ENCODE peak calls at places on chromosome 1, in four cellular contexts. O is GM13976; F is fibroblast of pulmonary artery; A is CD8-positive, alpha-beta T cell. Q is an unnamed sample.

GRCh38 chr1:61056674-61057439 is 25.5 kb upstream of the NFIA start:
- DNase-seq in O (no peak), F (peak; percentile 69), A (no peak), Q (no peak)

GRCh38 chr1:19682257-19682656 is 17.6 kb downstream of the HTR6 start:
- DNase-seq in O (no peak), F (peak; percentile 80), A (no peak), Q (no peak)

GRCh38 chr1:208036918-208037567 is 126.1 kb upstream of the CD34 start:
- DNase-seq in O (no peak), F (no peak), A (no peak), Q (no peak)

GRCh38 chr1:8763888-8764287 is 53.6 kb downstream of the RERE start:
- DNase-seq in O (peak; percentile 46), F (peak; percentile 46), A (no peak), Q (no peak)

GRCh38 chr1:110065841-110066240 is 4.6 kb downstream of the ALX3 start:
- DNase-seq in O (no peak), F (no peak), A (no peak), Q (no peak)

GRCh38 chr1:34398916-34399275 is 222.2 kb downstream of the C1orf94 start:
- DNase-seq in O (no peak), F (no peak), A (no peak), Q (no peak)

GRCh38 chr1:176546825-176547224 is 83.8 kb downstream of the PAPPA2 start:
- DNase-seq in O (no peak), F (no peak), A (no peak), Q (no peak)

GRCh38 chr1:16719571-16720402 is 20.5 kb upstream of the RNU1-4 start:
- DNase-seq in O (peak; percentile 55), F (no peak), A (no peak), Q (no peak)

GRCh38 chr1:47208374-47208850 is 18.6 kb upstream of the PDZK1IP1 start:
- DNase-seq in O (no peak), F (no peak), A (no peak), Q (no peak)

Q was measured in NK-92 treated with Interleukin-12 subunit alpha and Interleukin-12 subunit beta, amount 100 ng/mL, for 24 hours.